ENCODE peak calls at places on chromosomes 12 and 14, in seven cellular contexts. M is SHP77 treated with DMSO at 0.1 percent for 48 hours; L is skeletal muscle cell; G is mucosa of gallbladder; C is stimulated activated CD8-positive, alpha-beta memory T cell treated with anti-CD3 and anti-CD28 coated beads, Interleukin-15, amount 100 ng/mL, for 1 hour; Y is type B pancreatic cell; H is lung microvascular endothelial cell. B is an unnamed sample.

GRCh38 chr14:87084908-87085307 is 908.1 kb downstream of the GALC start:
- DNase-seq in M (no peak), L (no peak), G (no peak), C (no peak), Y (no peak), H (no peak), B (no peak)

GRCh38 chr14:89284368-89285058 is 132.5 kb downstream of the FOXN3 start:
- DNase-seq in M (no peak), L (no peak), G (no peak), C (no peak), Y (no peak), H (peak; percentile 64), B (no peak)

GRCh38 chr12:53427905-53428594 is 4.4 kb downstream of the AMHR2 start:
- DNase-seq in M (no peak), L (peak; percentile 75), G (no peak), C (no peak), Y (no peak), H (no peak), B (peak; percentile 54)

GRCh38 chr12:132204064-132204821 is 60.0 kb downstream of the NOC4L start:
- DNase-seq in M (no peak), L (peak; percentile 5), G (no peak), C (no peak), Y (no peak), H (no peak), B (no peak)

GRCh38 chr12:16473610-16474326 is 126.3 kb downstream of the MGST1 start:
- DNase-seq in M (no peak), L (peak; percentile 56), G (no peak), C (no peak), Y (no peak), H (no peak), B (no peak)

GRCh38 chr14:54366726-54367707 is 29.8 kb upstream of the CDKN3 start:
- DNase-seq in M (peak; percentile 18), L (peak; percentile 31), G (peak; percentile 52), C (no peak), Y (no peak), H (peak; percentile 42), B (peak; percentile 74)

GRCh38 chr12:130433834-130434233 is 96.1 kb downstream of the PIWIL1 start:
- DNase-seq in M (no peak), L (no peak), G (no peak), C (no peak), Y (no peak), H (no peak), B (no peak)

GRCh38 chr12:96907681-96908163 is 665 bp downstream of the NEDD1 start:
- DNase-seq in M (no peak), L (no peak), G (no peak), C (no peak), Y (no peak), H (peak; percentile 47), B (peak; percentile 48)